ENCODE peak calls at places on chromosome 5, in six cellular contexts. A is ascending aorta, I is fibroblast of lung, X is HCT116, L is left ventricle myocardium inferior, G is AG04450. J is an unnamed sample.

GRCh38 chr5:168672016-168672415 is 92.8 kb upstream of the PANK3 start:
- DNase-seq in A (no peak), I (no peak), G (no peak), X (no peak), L (no peak), J (no peak)

GRCh38 chr5:137594717-137595116 is 95.6 kb upstream of the SPOCK1 start:
- DNase-seq in L (no peak), A (no peak), X (no peak), I (no peak), G (no peak), J (no peak)

GRCh38 chr5:121378559-121379359 is 472.9 kb upstream of the FTMT start:
- DNase-seq in I (no peak), L (no peak), G (no peak), X (no peak), A (no peak), J (no peak)

GRCh38 chr5:178312900-178313299 is 80.3 kb upstream of the PHYKPL start:
- DNase-seq in I (no peak), L (no peak), X (no peak), A (peak), G (no peak), J (no peak)

GRCh38 chr5:17187401-17187800 is 30.0 kb upstream of the BASP1 start:
- DNase-seq in L (no peak), A (no peak), G (no peak), I (peak), X (no peak), J (no peak)

GRCh38 chr5:1737790-1738405 is 61.7 kb downstream of the MRPL36 start:
- DNase-seq in G (no peak), L (no peak), I (peak), A (no peak), X (peak), J (no peak)

GRCh38 chr5:52920929-52921328 is 68.2 kb upstream of the ITGA2 start:
- DNase-seq in X (no peak), A (no peak), L (no peak), G (no peak), I (peak), J (no peak)

GRCh38 chr5:59390074-59390659 is 503.4 kb downstream of the PDE4D start:
- DNase-seq in A (no peak), X (no peak), L (no peak), G (no peak), I (peak), J (no peak)

GRCh38 chr5:96035796-96036195 is 74.1 kb upstream of the ELL2 start:
- DNase-seq in X (no peak), A (no peak), G (no peak), L (no peak), I (no peak), J (no peak)

GRCh38 chr5:10863763-10864383 is 102.8 kb upstream of the DAP start:
- DNase-seq in I (peak), A (no peak), G (no peak), X (peak), L (no peak), J (no peak)

GRCh38 chr5:159419567-159419966 is 89.3 kb upstream of the IL12B start:
- DNase-seq in X (no peak), A (no peak), G (no peak), L (no peak), I (no peak), J (no peak)

GRCh38 chr5:98031926-98032325 is 741.5 kb upstream of the RGMB start:
- DNase-seq in I (no peak), X (no peak), A (no peak), L (no peak), G (no peak), J (no peak)

DNA sequence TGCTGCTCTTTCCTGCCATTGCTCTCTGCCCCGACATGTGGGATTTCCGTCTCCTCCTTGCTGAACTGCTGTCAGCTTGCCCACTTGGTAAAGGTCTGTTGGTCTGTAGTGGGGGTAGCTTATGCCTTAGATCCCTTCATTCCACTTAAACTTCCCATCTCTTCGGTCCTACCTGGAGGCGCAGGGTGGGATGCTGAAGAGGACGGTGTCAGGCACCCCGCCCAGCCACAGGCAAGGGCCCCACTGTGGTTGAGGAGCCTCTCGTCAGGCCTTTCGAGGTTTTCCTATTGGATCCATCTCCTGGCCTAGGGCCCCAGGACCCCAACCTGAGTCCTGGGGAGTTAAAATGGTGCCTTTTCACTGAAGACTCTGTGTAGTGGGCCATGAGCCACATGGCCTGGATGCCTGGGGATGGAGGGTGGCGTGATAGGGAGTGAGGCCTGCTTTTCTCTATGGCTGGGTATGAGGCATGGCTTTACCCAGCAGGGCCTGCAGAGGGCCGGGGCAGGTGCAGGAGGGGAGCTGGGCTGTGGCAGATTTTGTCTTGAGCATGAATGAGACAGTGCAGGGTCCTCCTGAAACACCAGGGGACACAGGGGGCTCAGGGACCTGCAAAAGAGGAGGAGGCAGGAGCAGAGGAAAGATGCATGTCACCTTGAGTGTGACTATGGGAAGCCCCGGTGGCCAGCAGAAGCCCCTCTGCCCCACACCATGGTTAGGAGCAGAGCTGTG is 25.8 kb upstream of the RNF130 start:
- DNase-seq in G (no peak), X (no peak), L (no peak), A (no peak), I (no peak), J (peak)
- H3K27ac ChIP-seq in G (no peak), X (no peak), L (no peak), A (no peak), I (no peak), J (no peak)

GRCh38 chr5:31196309-31196708 is 2.8 kb downstream of the CDH6 start:
- DNase-seq in X (no peak), I (peak), L (no peak), G (no peak), A (no peak), J (no peak)
- TF ChIP-seq CTCF in X (no peak), I (peak), L (peak), G (peak), A (peak), J (no peak)

GRCh38 chr5:155529366-155529765 is 515.8 kb downstream of the KIF4B start:
- DNase-seq in G (no peak), L (no peak), X (no peak), I (no peak), A (no peak), J (no peak)
- H3K27ac ChIP-seq in G (no peak), L (no peak), X (no peak), I (no peak), A (no peak), J (no peak)

DNA sequence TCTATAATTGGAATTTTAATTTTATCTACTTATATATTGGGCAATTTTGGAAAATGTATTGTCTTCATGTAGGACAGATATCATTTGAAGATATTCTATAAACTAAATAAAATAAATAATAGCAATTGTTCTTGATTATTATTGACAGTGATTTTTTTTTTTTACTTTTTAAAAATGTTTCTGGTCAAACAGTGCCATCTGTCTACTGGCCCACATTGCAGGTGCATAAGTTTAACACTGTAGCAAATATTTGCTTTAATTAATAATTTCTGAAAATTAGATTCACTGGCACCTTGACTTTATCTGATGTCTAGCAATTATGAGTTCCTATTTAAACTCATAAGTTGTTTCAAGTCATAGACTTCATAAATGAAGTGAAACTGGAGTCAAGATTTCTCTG is 41.1 kb upstream of the ISOC1 start:
- DNase-seq in I (no peak), L (no peak), X (no peak), G (no peak), A (no peak), J (no peak)
- TF ChIP-seq CTCF in I (no peak), L (peak), X (no peak), G (no peak), A (no peak), J (no peak)

DNA sequence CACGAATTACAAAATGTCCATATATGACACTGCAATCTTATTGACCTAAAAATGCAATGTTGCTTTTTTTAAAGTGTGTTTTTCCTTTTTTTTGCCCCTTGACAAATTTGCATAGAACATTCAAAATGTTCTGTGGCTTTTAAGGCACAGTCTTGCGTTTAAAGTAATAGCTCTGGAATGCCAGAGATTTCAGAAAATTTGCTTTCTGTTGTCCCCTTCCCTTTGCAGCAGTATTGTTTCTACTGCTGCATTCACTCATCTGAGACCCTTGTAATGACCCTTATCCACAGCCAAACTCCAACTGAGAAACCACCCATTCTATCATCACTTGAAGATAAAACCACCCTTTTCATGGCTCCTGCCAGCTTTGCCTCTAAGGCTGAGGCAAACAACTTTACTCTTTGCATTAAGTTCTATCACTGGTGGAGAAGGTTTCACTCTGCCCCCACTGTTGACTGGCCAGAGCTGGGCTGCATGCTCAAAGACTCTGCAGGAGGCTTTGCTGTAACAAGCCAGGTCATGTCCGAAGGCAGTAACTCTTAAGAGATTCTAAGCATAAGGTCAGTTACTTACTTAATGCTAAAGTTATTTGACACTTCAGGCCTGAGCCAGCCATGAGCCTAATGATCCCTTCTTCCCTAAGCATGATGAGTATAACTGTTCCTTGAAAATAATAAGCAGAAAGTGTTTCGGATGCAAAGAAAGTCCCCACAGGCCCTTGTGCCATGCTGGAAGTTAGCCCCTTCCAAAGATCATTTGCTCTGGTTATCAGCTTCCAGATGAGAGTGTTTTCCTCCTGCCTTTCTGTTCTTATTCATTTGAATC is 101.9 kb downstream of the CD180 start:
- DNase-seq in G (peak), L (no peak), X (no peak), A (no peak), I (peak), J (no peak)
- H3K27ac ChIP-seq in G (peak), L (peak), X (no peak), A (peak), I (peak), J (peak)

J was measured in suprapubic skin.